ENCODE peak calls at places on chromosome 5, in eight cellular contexts. C is ELR; P is hypothalamus; V is NCI-H774; A is WTC11; O is HT1080; E is CD8-positive, alpha-beta memory T cell; U is head of caudate nucleus. H is an unnamed sample.

GRCh38 chr5:160166069-160166972 is 47.1 kb upstream of the PWWP2A start:
- DNase-seq in C (no peak), P (no peak), V (no peak), A (no peak), O (no peak), E (no peak), U (no peak), H (no peak)

GRCh38 chr5:176578391-176578808 is 29.3 kb downstream of the CDHR2 start:
- DNase-seq in C (peak), P (no peak), V (peak), A (peak), O (peak), E (peak), U (no peak), H (no peak)

GRCh38 chr5:79193643-79194042 is 42.3 kb upstream of the JMY start:
- DNase-seq in C (peak), P (no peak), V (no peak), A (no peak), O (no peak), E (no peak), U (no peak), H (no peak)

GRCh38 chr5:114185274-114185673 is 176.6 kb upstream of the KCNN2 start:
- DNase-seq in C (peak), P (no peak), V (no peak), A (peak), O (peak), E (no peak), U (no peak), H (no peak)

GRCh38 chr5:39376293-39376714 is 12.0 kb upstream of the C9 start:
- DNase-seq in C (peak), P (no peak), V (peak), A (peak), O (peak), E (no peak), U (peak), H (no peak)

GRCh38 chr5:171744882-171745281 is 40.7 kb upstream of the SMIM23 start:
- DNase-seq in C (no peak), P (no peak), V (no peak), A (no peak), O (no peak), E (no peak), U (no peak), H (no peak)

GRCh38 chr5:80714570-80715298 is 60.0 kb upstream of the DHFR start:
- DNase-seq in C (no peak), P (no peak), V (no peak), A (no peak), O (no peak), E (no peak), U (no peak), H (no peak)

GRCh38 chr5:44426944-44427343 is 37.7 kb upstream of the FGF10 start:
- DNase-seq in C (no peak), P (no peak), V (no peak), A (no peak), O (no peak), E (no peak), U (no peak), H (no peak)

GRCh38 chr5:4720831-4721230 is 419.3 kb upstream of the ADAMTS16 start:
- DNase-seq in C (no peak), P (no peak), V (no peak), A (no peak), O (peak), E (no peak), U (no peak), H (no peak)

GRCh38 chr5:158431369-158432029 is 572.6 kb upstream of the CLINT1 start:
- DNase-seq in C (no peak), P (no peak), V (no peak), A (no peak), O (no peak), E (no peak), U (no peak), H (no peak)

GRCh38 chr5:175025046-175025445 is 300.7 kb downstream of the MSX2 start:
- DNase-seq in C (no peak), P (no peak), V (no peak), A (no peak), O (no peak), E (no peak), U (no peak), H (no peak)

GRCh38 chr5:126676195-126676624 is 75.5 kb downstream of the PHAX start:
- DNase-seq in C (peak), P (no peak), V (peak), A (peak), O (peak), E (peak), U (peak), H (no peak)

GRCh38 chr5:57650360-57651069 is 167.9 kb upstream of the ACTBL2 start:
- DNase-seq in C (peak), P (no peak), V (no peak), A (peak), O (peak), E (no peak), U (no peak), H (no peak)

GRCh38 chr5:33300209-33300742 is 140.5 kb upstream of the TARS1 start:
- DNase-seq in C (no peak), P (no peak), V (no peak), A (no peak), O (no peak), E (no peak), U (no peak), H (no peak)

GRCh38 chr5:67102708-67103107 is 93.9 kb downstream of the CD180 start:
- DNase-seq in C (no peak), P (no peak), V (no peak), A (no peak), O (no peak), E (no peak), U (no peak), H (no peak)

GRCh38 chr5:115977988-115978387 is 15.7 kb downstream of the LVRN start:
- DNase-seq in C (peak), P (no peak), V (no peak), A (no peak), O (peak), E (no peak), U (no peak), H (no peak)

GRCh38 chr5:133589286-133589685 is 23.1 kb downstream of the FSTL4 start:
- DNase-seq in C (peak), P (no peak), V (no peak), A (no peak), O (no peak), E (no peak), U (no peak), H (no peak)

GRCh38 chr5:60829490-60830266 is 14.4 kb downstream of the ELOVL7 start:
- DNase-seq in C (no peak), P (no peak), V (no peak), A (no peak), O (no peak), E (no peak), U (no peak), H (no peak)

GRCh38 chr5:91311697-91312501 is 71.2 kb downstream of the ARRDC3 start:
- DNase-seq in C (peak), P (peak), V (peak), A (no peak), O (peak), E (peak), U (no peak), H (peak)

GRCh38 chr5:1511037-1511436 is 12.7 kb downstream of the LPCAT1 start:
- DNase-seq in C (no peak), P (no peak), V (peak), A (peak), O (no peak), E (peak), U (peak), H (no peak)

GRCh38 chr5:169567079-169567478 is 16.5 kb upstream of the SPDL1 start:
- DNase-seq in C (peak), P (no peak), V (no peak), A (peak), O (no peak), E (no peak), U (no peak), H (no peak)

GRCh38 chr5:39207628-39208027 is 11.7 kb downstream of the FYB1 start:
- DNase-seq in C (no peak), P (no peak), V (no peak), A (no peak), O (no peak), E (no peak), U (no peak), H (no peak)

GRCh38 chr5:148541054-148541835 is 113.1 kb downstream of the HTR4 start:
- DNase-seq in C (no peak), P (no peak), V (no peak), A (no peak), O (no peak), E (no peak), U (no peak), H (no peak)

GRCh38 chr5:12022444-12022843 is 118.2 kb upstream of the CTNND2 start:
- DNase-seq in C (no peak), P (no peak), V (no peak), A (no peak), O (no peak), E (no peak), U (no peak), H (no peak)

GRCh38 chr5:71932649-71933338 is 174.5 kb upstream of the MAP1B start:
- DNase-seq in C (peak), P (no peak), V (peak), A (peak), O (peak), E (no peak), U (no peak), H (no peak)

GRCh38 chr5:16179511-16179935 is at the start of gene MARCHF11:
- DNase-seq in C (no peak), P (no peak), V (peak), A (peak), O (no peak), E (no peak), U (peak), H (peak)

GRCh38 chr5:154465169-154465568 is 12.9 kb downstream of the HAND1 start:
- DNase-seq in C (peak), P (no peak), V (no peak), A (no peak), O (peak), E (no peak), U (no peak), H (no peak)

GRCh38 chr5:50836356-50836755 is 169.9 kb downstream of the PARP8 start:
- DNase-seq in C (no peak), P (no peak), V (no peak), A (no peak), O (no peak), E (no peak), U (no peak), H (no peak)

GRCh38 chr5:125696762-125697161 is 726.4 kb upstream of the GRAMD2B start:
- DNase-seq in C (peak), P (no peak), V (no peak), A (no peak), O (peak), E (no peak), U (no peak), H (no peak)

GRCh38 chr5:18281947-18282557 is 647.8 kb downstream of the TAF11L14 start:
- DNase-seq in C (peak), P (no peak), V (peak), A (no peak), O (peak), E (no peak), U (no peak), H (no peak)

GRCh38 chr5:10278658-10279279 is 28.7 kb downstream of the CCT5 start:
- DNase-seq in C (no peak), P (no peak), V (no peak), A (no peak), O (no peak), E (no peak), U (no peak), H (no peak)

GRCh38 chr5:153965102-153965645 is 73.5 kb downstream of the FAM114A2 start:
- DNase-seq in C (peak), P (peak), V (peak), A (peak), O (peak), E (peak), U (peak), H (peak)

H was measured in nucleus accumbens.